ENCODE peak calls at places on chromosomes 7 and 10, in ten cellular contexts. C, E, I, T, N, M, U, Q, Y and W are unnamed samples. For H3K4me1, the result is how much of the 10 kb centered on the place peaks cover.

GRCh38 chr7:141860207-141860606 is 18.9 kb upstream of the PRSS37 start:
- DNase-seq in C (no peak), E (no peak), I (no peak), T (no peak), N (no peak), M (no peak), U (no peak), Q (no peak), Y (no peak), W (no peak)

GRCh38 chr10:110747609-110748464 is 103.7 kb downstream of the RBM20 start:
- DNase-seq in C (no peak), E (no peak), I (no peak), T (no peak), N (no peak), M (no peak), U (no peak), Q (no peak), Y (no peak), W (no peak)

GRCh38 chr10:43265799-43266721 is 805 bp downstream of the RASGEF1A start:
- DNase-seq in C (peak), E (peak), I (peak), T (no peak), N (no peak), M (peak), U (peak), Q (peak), Y (peak), W (peak)

GRCh38 chr10:79061441-79062315 is 7.1 kb upstream of the ZMIZ1 start:
- DNase-seq in C (peak), E (no peak), I (no peak), T (no peak), N (no peak), M (no peak), U (peak), Q (peak), Y (peak), W (peak)

GRCh38 chr7:24722386-24723177 is 34.7 kb downstream of the GSDME start:
- DNase-seq in C (no peak), E (peak), I (peak), T (no peak), N (no peak), M (peak), U (no peak), Q (no peak), Y (no peak), W (no peak)

GRCh38 chr7:102450242-102450641 is 14.4 kb downstream of the ALKBH4 start:
- DNase-seq in C (no peak), E (no peak), I (no peak), T (no peak), N (no peak), M (no peak), U (no peak), Q (peak), Y (no peak), W (no peak)

GRCh38 chr7:44177570-44178131 is 11.6 kb downstream of the GCK start:
- DNase-seq in C (no peak), E (no peak), I (peak), T (no peak), N (no peak), M (no peak), U (peak), Q (no peak), Y (no peak), W (no peak)

GRCh38 chr10:58807631-58808024 is 295.0 kb downstream of the BICC1 start:
- DNase-seq in C (no peak), E (no peak), I (no peak), T (no peak), N (no peak), M (no peak), U (no peak), Q (no peak), Y (no peak), W (no peak)

GRCh38 chr7:128032605-128033235 is 1.5 kb upstream of the LRRC4 start:
- DNase-seq in C (no peak), E (no peak), I (no peak), T (peak), N (no peak), M (no peak), U (peak), Q (no peak), Y (no peak), W (peak)

GRCh38 chr10:132037676-132037975 is 28.1 kb upstream of the JAKMIP3 start:
- DNase-seq in C (no peak), E (no peak), I (peak), T (no peak), N (no peak), M (no peak), U (no peak), Q (no peak), Y (no peak), W (no peak)

GRCh38 chr10:61899997-61900828 is 1.3 kb upstream of the ARID5B start:
- DNase-seq in C (no peak), E (peak), I (peak), T (peak), N (peak), M (peak), U (peak), Q (peak), Y (no peak), W (peak)

GRCh38 chr7:24718431-24718831 is 38.8 kb downstream of the GSDME start:
- DNase-seq in C (no peak), E (no peak), I (peak), T (no peak), N (no peak), M (no peak), U (no peak), Q (no peak), Y (no peak), W (no peak)

GRCh38 chr7:88881136-88881535 is 85.6 kb upstream of the TEX47 start:
- DNase-seq in C (no peak), E (no peak), I (no peak), T (no peak), N (no peak), M (no peak), U (no peak), Q (no peak), Y (no peak), W (no peak)

GRCh38 chr10:62512732-62513475 is 138.7 kb downstream of the ZNF365 start:
- DNase-seq in C (no peak), E (no peak), I (no peak), T (no peak), N (no peak), M (no peak), U (no peak), Q (no peak), Y (no peak), W (no peak)

GRCh38 chr10:123883921-123884320 is 7.7 kb downstream of the CPXM2 start:
- DNase-seq in C (no peak), E (no peak), I (no peak), T (no peak), N (no peak), M (no peak), U (no peak), Q (no peak), Y (no peak), W (no peak)

GRCh38 chr7:44065431-44066110 is at the start of gene PGAM2:
- DNase-seq in C (no peak), E (peak), I (peak), T (peak), N (no peak), M (no peak), U (peak), Q (peak), Y (peak), W (peak)

GRCh38 chr7:5693529-5693928 is 87.9 kb downstream of the RNF216 start:
- DNase-seq in C (no peak), E (no peak), I (no peak), T (no peak), N (no peak), M (no peak), U (no peak), Q (no peak), Y (no peak), W (peak)

GRCh38 chr10:8738987-8739386 is 684.5 kb downstream of the GATA3 start:
- DNase-seq in C (no peak), E (peak), I (no peak), T (no peak), N (no peak), M (no peak), U (no peak), Q (no peak), Y (no peak), W (no peak)

GRCh38 chr10:17644485-17644964 is 574 bp downstream of the STAM start:
- DNase-seq in C (no peak), E (peak), I (no peak), T (no peak), N (no peak), M (no peak), U (no peak), Q (no peak), Y (no peak), W (no peak)

GRCh38 chr10:83167081-83167480 is 972.2 kb upstream of the GHITM start:
- DNase-seq in C (no peak), E (no peak), I (no peak), T (no peak), N (no peak), M (no peak), U (no peak), Q (no peak), Y (no peak), W (no peak)

GRCh38 chr10:93461807-93462178 is 20.3 kb downstream of the MYOF start:
- DNase-seq in C (no peak), E (no peak), I (no peak), T (no peak), N (no peak), M (no peak), U (no peak), Q (no peak), Y (no peak), W (no peak)

GRCh38 chr10:127774771-127775559 is 38.0 kb downstream of the FOXI2 start:
- DNase-seq in C (no peak), E (no peak), I (peak), T (no peak), N (no peak), M (no peak), U (no peak), Q (no peak), Y (no peak), W (no peak)

GRCh38 chr7:66281678-66282593 is 76.8 kb downstream of the TPST1 start:
- DNase-seq in C (no peak), E (no peak), I (no peak), T (no peak), N (no peak), M (no peak), U (no peak), Q (no peak), Y (no peak), W (peak)

GRCh38 chr10:117684673-117685211 is 142.2 kb downstream of the EMX2 start:
- DNase-seq in C (no peak), E (peak), I (peak), T (peak), N (no peak), M (no peak), U (peak), Q (peak), Y (peak), W (peak)

GRCh38 chr7:51428226-51428887 is 111.7 kb upstream of the COBL start:
- DNase-seq in C (no peak), E (no peak), I (peak), T (no peak), N (no peak), M (no peak), U (no peak), Q (peak), Y (no peak), W (no peak)

GRCh38 chr7:155701972-155702544 is 57.6 kb downstream of the RBM33 start:
- DNase-seq in C (no peak), E (no peak), I (no peak), T (no peak), N (no peak), M (no peak), U (no peak), Q (no peak), Y (no peak), W (no peak)

GRCh38 chr10:42618424-42618823 is 19.9 kb downstream of the ZNF33B start:
- DNase-seq in C (no peak), E (no peak), I (no peak), T (no peak), N (no peak), M (no peak), U (no peak), Q (no peak), Y (no peak), W (no peak)

GRCh38 chr10:120949511-120950102 is 98.4 kb downstream of the WDR11 start:
- DNase-seq in C (no peak), E (no peak), I (peak), T (no peak), N (no peak), M (no peak), U (no peak), Q (no peak), Y (no peak), W (no peak)

GRCh38 chr10:95445837-95446347 is 115.3 kb downstream of the SORBS1 start:
- DNase-seq in C (no peak), E (peak), I (peak), T (no peak), N (no peak), M (peak), U (no peak), Q (peak), Y (peak), W (no peak)

GRCh38 chr7:137755846-137756685 is 90.7 kb downstream of the DGKI start:
- DNase-seq in C (no peak), E (no peak), I (no peak), T (no peak), N (no peak), M (peak), U (no peak), Q (no peak), Y (no peak), W (no peak)

GRCh38 chr10:52455095-52455494 is 141.0 kb downstream of the DKK1 start:
- DNase-seq in C (no peak), E (no peak), I (no peak), T (no peak), N (no peak), M (no peak), U (no peak), Q (no peak), Y (no peak), W (no peak)

GRCh38 chr10:78805176-78805575 is 263.6 kb upstream of the ZMIZ1 start:
- DNase-seq in C (no peak), E (peak), I (no peak), T (peak), N (no peak), M (no peak), U (no peak), Q (peak), Y (no peak), W (peak)

GRCh38 chr7:158811461-158811860 is 17.8 kb downstream of the ESYT2 start:
- DNase-seq in C (no peak), E (no peak), I (no peak), T (no peak), N (no peak), M (no peak), U (peak), Q (no peak), Y (peak), W (no peak)

GRCh38 chr7:29109815-29110385 is 36.4 kb downstream of the CPVL start:
- DNase-seq in C (no peak), E (no peak), I (no peak), T (no peak), N (no peak), M (no peak), U (no peak), Q (no peak), Y (no peak), W (no peak)

GRCh38 chr10:58851606-58852005 is 324.8 kb upstream of the PHYHIPL start:
- DNase-seq in C (no peak), E (no peak), I (no peak), T (no peak), N (no peak), M (no peak), U (no peak), Q (no peak), Y (no peak), W (no peak)

GRCh38 chr10:63711361-63711760 is 190.2 kb downstream of the REEP3 start:
- DNase-seq in C (no peak), E (no peak), I (peak), T (peak), N (no peak), M (no peak), U (no peak), Q (no peak), Y (peak), W (no peak)

GRCh38 chr7:7236041-7236440 is 53.7 kb downstream of the C1GALT1 start:
- DNase-seq in C (no peak), E (no peak), I (no peak), T (no peak), N (no peak), M (no peak), U (no peak), Q (no peak), Y (no peak), W (no peak)

GRCh38 chr10:78963074-78964034 is 105.4 kb upstream of the ZMIZ1 start:
- DNase-seq in C (no peak), E (peak), I (no peak), T (peak), N (no peak), M (no peak), U (no peak), Q (no peak), Y (no peak), W (no peak)

DNA sequence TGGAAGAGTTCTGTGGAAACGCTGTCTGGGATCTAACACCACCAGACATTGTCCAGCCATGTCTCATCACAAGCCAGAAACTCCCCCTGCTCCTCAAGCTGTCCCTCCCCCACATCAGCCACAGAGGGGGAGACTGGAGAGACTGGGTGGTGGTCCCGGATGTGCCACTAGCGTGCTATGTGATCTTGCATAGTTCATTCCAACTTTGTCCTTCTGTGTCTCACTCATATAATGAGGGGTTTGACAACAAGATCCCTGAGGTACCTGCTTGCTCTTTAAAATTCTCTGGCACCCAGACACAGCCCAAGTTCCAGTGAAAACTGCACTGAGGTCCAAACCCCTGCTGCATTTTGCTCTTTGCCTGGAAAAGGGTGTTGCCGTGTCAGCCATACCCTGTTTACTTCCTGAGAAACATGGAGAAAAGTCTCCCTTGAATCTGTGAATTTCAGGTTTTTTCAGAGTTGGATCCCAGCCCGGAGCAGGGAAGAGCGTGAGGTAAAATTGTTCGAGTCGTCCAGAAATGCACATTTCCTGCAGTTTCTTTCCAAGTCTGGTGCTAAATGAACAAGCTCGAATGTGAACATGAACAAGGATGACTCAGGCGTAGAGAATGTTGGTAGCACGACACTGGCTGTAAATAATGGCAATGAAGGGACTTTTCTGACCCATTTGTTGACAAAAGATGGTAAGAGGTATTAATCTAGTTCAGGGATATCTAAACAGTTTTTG is 156.6 kb downstream of the CCDC3 start:
- DNase-seq in C (peak), E (peak), I (no peak), T (no peak), N (no peak), M (no peak), U (no peak), Q (no peak), Y (no peak), W (no peak)
- H3K4me3 ChIP-seq in C (no peak), E (peak), I (no peak), T (no peak), N (no peak), M (no peak), U (no peak), Q (no peak), Y (no peak), W (no peak)

GRCh38 chr7:112184455-112184854 is 21.7 kb downstream of the DOCK4 start:
- DNase-seq in C (no peak), E (no peak), I (no peak), T (no peak), N (no peak), M (no peak), U (no peak), Q (no peak), Y (no peak), W (no peak)
- H3K4me1 ChIP-seq in C (under half), E (under half), I (under half), T (half or more), N (under half), M (under half), U (under half), Q (under half), Y (under half), W (under half)

DNA sequence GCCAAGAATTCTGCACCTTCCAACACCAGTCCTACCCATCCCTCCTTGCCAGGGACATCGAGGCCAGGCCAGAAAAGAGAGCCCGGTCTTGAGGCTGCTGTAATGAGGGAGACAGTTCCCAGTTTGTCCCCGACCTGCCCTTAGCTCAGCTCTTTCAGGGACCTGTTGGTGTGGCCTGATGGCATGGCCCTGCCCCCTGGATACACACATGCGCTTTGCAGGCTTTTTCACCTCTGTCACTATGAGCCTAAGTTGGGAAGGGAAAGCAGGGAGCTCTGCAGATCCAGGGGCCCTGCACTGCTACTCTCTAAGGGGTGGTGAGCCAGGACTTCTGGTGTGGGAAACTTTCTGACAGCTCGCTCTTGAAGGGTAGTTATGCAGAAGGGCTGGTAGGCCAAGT is 2.1 kb downstream of the SCD start:
- DNase-seq in C (no peak), E (no peak), I (peak), T (no peak), N (no peak), M (no peak), U (no peak), Q (no peak), Y (no peak), W (no peak)
- H3K4me3 ChIP-seq in C (no peak), E (no peak), I (peak), T (no peak), N (no peak), M (peak), U (peak), Q (no peak), Y (no peak), W (no peak)

GRCh38 chr7:46940178-46940577 is 641.7 kb downstream of the TNS3 start:
- DNase-seq in C (no peak), E (no peak), I (no peak), T (no peak), N (no peak), M (no peak), U (no peak), Q (no peak), Y (no peak), W (no peak)

GRCh38 chr7:46937826-46938225 is 644.1 kb downstream of the TNS3 start:
- DNase-seq in C (no peak), E (no peak), I (no peak), T (no peak), N (no peak), M (no peak), U (no peak), Q (no peak), Y (no peak), W (no peak)

GRCh38 chr7:46942574-46942973 is 639.3 kb downstream of the TNS3 start:
- DNase-seq in C (no peak), E (no peak), I (no peak), T (no peak), N (no peak), M (no peak), U (no peak), Q (no peak), Y (no peak), W (no peak)

GRCh38 chr7:46939558-46939957 is 642.4 kb downstream of the TNS3 start:
- DNase-seq in C (no peak), E (no peak), I (no peak), T (no peak), N (no peak), M (no peak), U (no peak), Q (no peak), Y (no peak), W (no peak)

GRCh38 chr7:46939089-46939488 is 642.8 kb downstream of the TNS3 start:
- DNase-seq in C (no peak), E (no peak), I (no peak), T (no peak), N (no peak), M (no peak), U (no peak), Q (no peak), Y (no peak), W (no peak)
- H3K4me1 ChIP-seq in C (under half), E (under half), I (under half), T (under half), N (under half), M (under half), U (under half), Q (under half), Y (under half), W (under half)